ENCODE peak calls at places on chromosome 14, in six cellular contexts. G is GM12878, C is A549, S is IMR-90, X is K562, P is HepG2. Y is an unnamed sample.

GRCh38 chr14:78921856-78922255 is 751.7 kb downstream of the NRXN3 start:
- DNase-seq in G (no peak), C (no peak), S (peak), X (no peak), P (no peak), Y (no peak)

GRCh38 chr14:20976291-20976690 is 13.5 kb upstream of the METTL17 start:
- DNase-seq in G (no peak), C (no peak), S (no peak), X (no peak), P (no peak), Y (no peak)

GRCh38 chr14:68655021-68655811 is 137.7 kb downstream of the ZFP36L1 start:
- DNase-seq in G (no peak), C (no peak), S (peak), X (no peak), P (peak), Y (peak)

GRCh38 chr14:96167224-96168148 is 37.2 kb upstream of the BDKRB2 start:
- DNase-seq in G (no peak), C (peak), S (peak), X (no peak), P (no peak), Y (no peak)

GRCh38 chr14:88325883-88326282 is 2.8 kb upstream of the KCNK10 start:
- DNase-seq in G (no peak), C (no peak), S (no peak), X (no peak), P (no peak), Y (no peak)

GRCh38 chr14:22047105-22047504 is 373.5 kb upstream of the OR4E1 start:
- DNase-seq in G (no peak), C (no peak), S (no peak), X (no peak), P (peak), Y (no peak)

GRCh38 chr14:105685003-105685402 is 158.6 kb downstream of the TMEM121 start:
- DNase-seq in G (no peak), C (no peak), S (no peak), X (no peak), P (no peak), Y (no peak)

GRCh38 chr14:42523656-42524055 is 917.0 kb downstream of the LRFN5 start:
- DNase-seq in G (peak), C (no peak), S (no peak), X (no peak), P (no peak), Y (no peak)

GRCh38 chr14:79552778-79553177 is 658.5 kb downstream of the DIO2 start:
- DNase-seq in G (no peak), C (no peak), S (no peak), X (no peak), P (no peak), Y (no peak)

GRCh38 chr14:97538749-97539388 is 741.7 kb downstream of the VRK1 start:
- DNase-seq in G (no peak), C (no peak), S (no peak), X (no peak), P (no peak), Y (no peak)

GRCh38 chr14:28677381-28677780 is 89.2 kb upstream of the FOXG1 start:
- DNase-seq in G (no peak), C (no peak), S (no peak), X (no peak), P (no peak), Y (no peak)

GRCh38 chr14:61489002-61489401 is 167.6 kb downstream of the PRKCH start:
- DNase-seq in G (no peak), C (no peak), S (no peak), X (no peak), P (no peak), Y (no peak)

GRCh38 chr14:87233266-87233665 is 759.7 kb downstream of the GALC start:
- DNase-seq in G (no peak), C (no peak), S (no peak), X (no peak), P (no peak), Y (no peak)

GRCh38 chr14:42335918-42336317 is 729.2 kb downstream of the LRFN5 start:
- DNase-seq in G (no peak), C (no peak), S (no peak), X (no peak), P (no peak), Y (no peak)

DNA sequence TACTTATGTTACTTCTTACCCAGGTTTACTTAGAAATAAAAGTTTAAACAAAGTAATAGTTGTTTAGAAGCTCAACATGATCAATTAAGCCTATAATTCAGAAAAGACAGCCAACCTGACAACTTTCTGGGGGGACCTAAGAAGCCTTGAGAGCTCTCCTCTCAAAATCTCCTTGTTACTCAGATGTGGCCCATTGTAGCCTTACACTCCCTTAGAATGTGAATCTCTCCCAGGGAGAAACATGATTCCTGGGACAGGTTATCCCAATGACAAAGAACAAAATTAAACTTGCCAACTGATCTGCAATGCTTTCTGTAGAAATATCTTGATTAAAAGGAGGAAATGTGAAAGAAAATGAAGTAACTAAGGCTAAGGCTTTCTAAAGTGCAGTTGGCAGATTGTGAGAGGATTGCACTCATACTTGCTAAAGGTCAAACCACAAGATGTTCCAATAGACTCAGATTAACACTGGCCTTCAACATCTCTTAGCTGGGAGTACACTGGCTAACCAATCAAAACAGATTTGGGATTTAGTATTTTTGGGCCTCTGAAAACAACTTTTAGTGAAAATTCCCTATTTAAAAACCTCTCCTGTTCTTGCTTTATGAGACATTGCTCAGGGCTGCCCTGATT is 72.3 kb upstream of the TMX1 start:
- DNase-seq in G (no peak), C (no peak), S (no peak), X (no peak), P (no peak), Y (no peak)
- TF ChIP-seq RFX5 in G (no peak), C (no peak), S (no peak), X (no peak), P (no peak), Y (no peak)

GRCh38 chr14:51651388-51652167 is at the start of gene FRMD6:
- DNase-seq in G (peak), C (peak), S (peak), X (peak), P (peak), Y (peak)

GRCh38 chr14:51650721-51651387 is 856 bp upstream of the FRMD6 start:
- DNase-seq in G (no peak), C (no peak), S (no peak), X (no peak), P (no peak), Y (peak)

GRCh38 chr14:51653855-51654548 is 2.3 kb downstream of the FRMD6 start:
- DNase-seq in G (no peak), C (no peak), S (peak), X (no peak), P (no peak), Y (no peak)

GRCh38 chr14:51653096-51653814 is 1.5 kb downstream of the FRMD6 start:
- DNase-seq in G (no peak), C (peak), S (peak), X (no peak), P (no peak), Y (no peak)

GRCh38 chr14:51652168-51653095 is 722 bp downstream of the FRMD6 start:
- DNase-seq in G (no peak), C (peak), S (no peak), X (peak), P (no peak), Y (peak)
- TF ChIP-seq CTCF in G (no peak), C (no peak), S (no peak), X (no peak), P (no peak), Y (no peak)

DNA sequence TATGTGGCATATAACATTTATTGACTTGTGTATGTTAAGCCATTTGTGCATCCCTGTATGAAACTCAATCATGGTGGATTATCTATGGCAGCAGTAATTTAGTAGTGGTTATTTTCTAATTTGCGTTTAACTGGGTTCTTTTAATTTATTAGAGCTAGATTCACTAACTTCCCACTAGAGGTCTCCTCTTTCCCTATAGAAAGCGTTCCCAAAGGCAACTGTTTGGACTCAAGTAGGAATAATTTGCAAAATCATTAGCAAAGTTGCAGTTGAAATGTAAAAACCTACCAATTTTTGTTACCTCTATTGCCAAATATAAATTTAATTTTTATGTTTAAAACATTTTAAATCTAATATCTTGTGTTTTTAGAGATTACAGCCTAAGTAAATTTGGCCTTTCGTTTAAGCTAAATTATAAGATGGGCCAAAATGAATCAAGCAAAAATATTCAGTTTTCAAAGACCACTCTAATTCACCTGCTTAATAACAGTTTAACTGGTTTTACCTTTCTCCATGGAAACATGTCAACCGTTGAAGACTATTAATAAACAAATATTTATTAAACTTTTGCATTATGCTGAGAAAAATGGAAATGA is 6.0 kb downstream of the DMAC2L start:
- DNase-seq in G (no peak), C (peak), S (peak), X (peak), P (peak), Y (peak)
- TF ChIP-seq RFX5 in G (no peak), C (no peak), S (no peak), X (no peak), P (no peak), Y (no peak)

DNA sequence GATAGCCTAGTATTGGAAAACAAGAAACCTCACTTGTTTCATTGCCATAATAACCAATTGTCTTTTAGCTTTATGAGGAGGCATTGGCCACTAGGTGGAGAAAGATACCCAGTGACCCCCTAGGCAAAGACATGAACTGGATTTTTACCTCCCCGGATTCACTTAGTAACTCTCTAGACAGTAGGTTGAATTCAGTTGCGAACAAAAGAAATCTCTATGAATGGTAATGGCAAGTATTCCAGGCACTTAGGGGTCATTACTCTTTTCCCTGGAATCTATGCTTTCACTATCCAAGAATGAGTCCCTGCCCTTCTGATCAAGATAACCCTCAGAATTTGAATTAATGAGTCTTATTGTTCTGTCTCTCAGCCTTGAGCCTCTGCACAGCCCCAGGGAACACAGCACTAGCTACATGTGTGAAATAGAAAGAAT is 29.5 kb upstream of the RHOJ start:
- DNase-seq in G (no peak), C (peak), S (peak), X (peak), P (peak), Y (peak)
- TF ChIP-seq CTCF in G (peak), C (peak), S (peak), X (peak), P (peak), Y (peak)